ENCODE peak calls at places on chromosome 20, in five cellular contexts. One of them, this sample, is unnamed.

GRCh38 chr20:45283529-45284065 is 23.0 kb upstream of the RBPJL start:
- DNase-seq in fibroblast of lung: no peak
- DNase-seq in AG10803: no peak
- DNase-seq in bronchial epithelial cell: peak
- DNase-seq in tibial artery: no peak
- DNase-seq in this sample: no peak

GRCh38 chr20:58399926-58400325 is 10.9 kb downstream of the VAPB start:
- DNase-seq in fibroblast of lung: no peak
- DNase-seq in bronchial epithelial cell: no peak
- DNase-seq in tibial artery: no peak
- DNase-seq in AG10803: no peak
- DNase-seq in this sample: no peak

GRCh38 chr20:33568378-33569289 is 78.7 kb downstream of the CBFA2T2 start:
- DNase-seq in tibial artery: no peak
- DNase-seq in AG10803: no peak
- DNase-seq in bronchial epithelial cell: no peak
- DNase-seq in fibroblast of lung: peak
- DNase-seq in this sample: no peak

GRCh38 chr20:23231561-23232218 is 118.9 kb upstream of the NXT1 start:
- DNase-seq in AG10803: peak
- DNase-seq in fibroblast of lung: peak
- DNase-seq in bronchial epithelial cell: no peak
- DNase-seq in tibial artery: no peak
- DNase-seq in this sample: no peak

GRCh38 chr20:8194721-8195120 is 62.7 kb downstream of the PLCB1 start:
- DNase-seq in tibial artery: no peak
- DNase-seq in bronchial epithelial cell: no peak
- DNase-seq in fibroblast of lung: peak
- DNase-seq in AG10803: peak
- DNase-seq in this sample: no peak

GRCh38 chr20:62723768-62724420 is 15.3 kb downstream of the NTSR1 start:
- DNase-seq in bronchial epithelial cell: no peak
- DNase-seq in fibroblast of lung: no peak
- DNase-seq in tibial artery: no peak
- DNase-seq in AG10803: no peak
- DNase-seq in this sample: peak

GRCh38 chr20:37944456-37944981 is 41.6 kb downstream of the VSTM2L start:
- DNase-seq in bronchial epithelial cell: no peak
- DNase-seq in tibial artery: no peak
- DNase-seq in fibroblast of lung: no peak
- DNase-seq in AG10803: no peak
- DNase-seq in this sample: no peak

GRCh38 chr20:53550590-53551187 is 43.0 kb downstream of the ZNF217 start:
- DNase-seq in AG10803: no peak
- DNase-seq in tibial artery: no peak
- DNase-seq in fibroblast of lung: no peak
- DNase-seq in bronchial epithelial cell: no peak
- DNase-seq in this sample: no peak

GRCh38 chr20:51497542-51498467 is 44.7 kb downstream of the NFATC2 start:
- DNase-seq in AG10803: no peak
- DNase-seq in tibial artery: peak
- DNase-seq in fibroblast of lung: no peak
- DNase-seq in bronchial epithelial cell: no peak
- DNase-seq in this sample: peak

GRCh38 chr20:18057106-18057993 is at the start of gene OVOL2:
- DNase-seq in fibroblast of lung: no peak
- DNase-seq in bronchial epithelial cell: peak
- DNase-seq in tibial artery: no peak
- DNase-seq in AG10803: no peak
- DNase-seq in this sample: no peak

GRCh38 chr20:63312690-63313348 is 19.8 kb downstream of the COL20A1 start:
- DNase-seq in bronchial epithelial cell: no peak
- DNase-seq in fibroblast of lung: peak
- DNase-seq in tibial artery: no peak
- DNase-seq in AG10803: no peak
- DNase-seq in this sample: peak

GRCh38 chr20:40954521-40955165 is 74.0 kb upstream of the TOP1 start:
- DNase-seq in bronchial epithelial cell: no peak
- DNase-seq in AG10803: no peak
- DNase-seq in tibial artery: no peak
- DNase-seq in fibroblast of lung: no peak
- DNase-seq in this sample: no peak

GRCh38 chr20:21713901-21714296 is 8.4 kb downstream of the PAX1 start:
- DNase-seq in tibial artery: no peak
- DNase-seq in fibroblast of lung: no peak
- DNase-seq in AG10803: no peak
- DNase-seq in bronchial epithelial cell: no peak
- DNase-seq in this sample: no peak

GRCh38 chr20:3815703-3816315 is 4.5 kb upstream of the AP5S1 start:
- DNase-seq in tibial artery: no peak
- DNase-seq in fibroblast of lung: no peak
- DNase-seq in AG10803: no peak
- DNase-seq in bronchial epithelial cell: no peak
- DNase-seq in this sample: no peak

GRCh38 chr20:48186447-48186846 is 401.2 kb upstream of the SULF2 start:
- DNase-seq in AG10803: no peak
- DNase-seq in tibial artery: no peak
- DNase-seq in fibroblast of lung: no peak
- DNase-seq in bronchial epithelial cell: peak
- DNase-seq in this sample: no peak

GRCh38 chr20:51473256-51473655 is 69.3 kb downstream of the NFATC2 start:
- DNase-seq in AG10803: no peak
- DNase-seq in bronchial epithelial cell: no peak
- DNase-seq in tibial artery: no peak
- DNase-seq in fibroblast of lung: no peak
- DNase-seq in this sample: peak

GRCh38 chr20:59268827-59269226 is 31.6 kb upstream of the EDN3 start:
- DNase-seq in bronchial epithelial cell: no peak
- DNase-seq in fibroblast of lung: no peak
- DNase-seq in AG10803: no peak
- DNase-seq in tibial artery: no peak
- DNase-seq in this sample: no peak

GRCh38 chr20:10832146-10832545 is 158.3 kb upstream of the JAG1 start:
- DNase-seq in tibial artery: no peak
- DNase-seq in AG10803: no peak
- DNase-seq in bronchial epithelial cell: peak
- DNase-seq in fibroblast of lung: no peak
- DNase-seq in this sample: no peak

GRCh38 chr20:50019466-50020256 is 36.9 kb downstream of the SNAI1 start:
- DNase-seq in fibroblast of lung: no peak
- DNase-seq in bronchial epithelial cell: peak
- DNase-seq in AG10803: no peak
- DNase-seq in tibial artery: no peak
- DNase-seq in this sample: no peak

GRCh38 chr20:20950620-20951019 is 155.5 kb downstream of the LINC00237 start:
- DNase-seq in tibial artery: no peak
- DNase-seq in bronchial epithelial cell: no peak
- DNase-seq in fibroblast of lung: no peak
- DNase-seq in AG10803: no peak
- DNase-seq in this sample: no peak

GRCh38 chr20:21396045-21396893 is 1.1 kb downstream of the NKX2-4 start:
- DNase-seq in fibroblast of lung: no peak
- DNase-seq in bronchial epithelial cell: no peak
- DNase-seq in AG10803: no peak
- DNase-seq in tibial artery: no peak
- DNase-seq in this sample: no peak

GRCh38 chr20:39268566-39268965 is 306.4 kb downstream of the DHX35 start:
- DNase-seq in tibial artery: no peak
- DNase-seq in bronchial epithelial cell: no peak
- DNase-seq in fibroblast of lung: no peak
- DNase-seq in AG10803: no peak
- DNase-seq in this sample: no peak

GRCh38 chr20:10611357-10611756 is 62.4 kb downstream of the JAG1 start:
- DNase-seq in fibroblast of lung: peak
- DNase-seq in bronchial epithelial cell: peak
- DNase-seq in tibial artery: peak
- DNase-seq in AG10803: peak
- DNase-seq in this sample: no peak

GRCh38 chr20:31670371-31671228 is 32.9 kb downstream of the COX4I2 start:
- DNase-seq in bronchial epithelial cell: no peak
- DNase-seq in tibial artery: peak
- DNase-seq in fibroblast of lung: peak
- DNase-seq in AG10803: no peak
- DNase-seq in this sample: no peak

GRCh38 chr20:36629719-36630340 is 16.2 kb downstream of the SLA2 start:
- DNase-seq in bronchial epithelial cell: no peak
- DNase-seq in tibial artery: no peak
- DNase-seq in AG10803: no peak
- DNase-seq in fibroblast of lung: no peak
- DNase-seq in this sample: peak

GRCh38 chr20:5886788-5887187 is 63.5 kb downstream of the TRMT6 start:
- DNase-seq in fibroblast of lung: peak
- DNase-seq in AG10803: no peak
- DNase-seq in bronchial epithelial cell: no peak
- DNase-seq in tibial artery: no peak
- DNase-seq in this sample: no peak

GRCh38 chr20:37137547-37137946 is 41.6 kb upstream of the RPN2 start:
- DNase-seq in AG10803: no peak
- DNase-seq in bronchial epithelial cell: no peak
- DNase-seq in tibial artery: no peak
- DNase-seq in fibroblast of lung: no peak
- DNase-seq in this sample: no peak

GRCh38 chr20:63093966-63094766 is 87.4 kb upstream of the BHLHE23 start:
- DNase-seq in AG10803: no peak
- DNase-seq in tibial artery: no peak
- DNase-seq in bronchial epithelial cell: no peak
- DNase-seq in fibroblast of lung: no peak
- DNase-seq in this sample: peak